ENCODE peak calls at places on chromosomes 11 and 22, in nine cellular contexts. One of them, this sample, is unnamed.
A peak's percentile ranks its signal among the peaks of the same experiment; 100 is the strongest.

GRCh38 chr11:57322881-57323467 is 1.8 kb downstream of the TNKS1BP1 start:
- DNase-seq in K562: no peak
- DNase-seq in lower lobe of right lung: no peak
- DNase-seq in tibial nerve: no peak
- DNase-seq in GM23338: no peak
- DNase-seq in CD4-positive, alpha-beta memory T cell: no peak
- DNase-seq in fibroblast of lung: no peak
- DNase-seq in A549: no peak
- DNase-seq in right lobe of liver: no peak
- DNase-seq in this sample: no peak

GRCh38 chr11:104148074-104148473 is 15.9 kb downstream of the PDGFD start:
- DNase-seq in K562: no peak
- DNase-seq in lower lobe of right lung: no peak
- DNase-seq in tibial nerve: no peak
- DNase-seq in GM23338: no peak
- DNase-seq in CD4-positive, alpha-beta memory T cell: no peak
- DNase-seq in fibroblast of lung: peak; percentile 90
- DNase-seq in A549: no peak
- DNase-seq in right lobe of liver: no peak
- DNase-seq in this sample: no peak

GRCh38 chr11:77542296-77542695 is 47.5 kb upstream of the AQP11 start:
- DNase-seq in K562: no peak
- DNase-seq in lower lobe of right lung: no peak
- DNase-seq in tibial nerve: no peak
- DNase-seq in GM23338: no peak
- DNase-seq in CD4-positive, alpha-beta memory T cell: no peak
- DNase-seq in fibroblast of lung: peak; percentile 36
- DNase-seq in A549: no peak
- DNase-seq in right lobe of liver: no peak
- DNase-seq in this sample: no peak

GRCh38 chr11:79396674-79397073 is 44.2 kb downstream of the TENM4 start:
- DNase-seq in K562: no peak
- DNase-seq in lower lobe of right lung: no peak
- DNase-seq in tibial nerve: no peak
- DNase-seq in GM23338: no peak
- DNase-seq in CD4-positive, alpha-beta memory T cell: no peak
- DNase-seq in fibroblast of lung: no peak
- DNase-seq in A549: no peak
- DNase-seq in right lobe of liver: no peak
- DNase-seq in this sample: no peak

GRCh38 chr11:104772806-104773241 is 125.4 kb downstream of the CASP12 start:
- DNase-seq in K562: no peak
- DNase-seq in lower lobe of right lung: no peak
- DNase-seq in tibial nerve: no peak
- DNase-seq in GM23338: no peak
- DNase-seq in CD4-positive, alpha-beta memory T cell: peak; percentile 25
- DNase-seq in fibroblast of lung: peak; percentile 88
- DNase-seq in A549: peak; percentile 3
- DNase-seq in right lobe of liver: no peak
- DNase-seq in this sample: no peak

GRCh38 chr11:63505857-63506528 is at the start of gene LGALS12:
- DNase-seq in K562: peak; percentile 52
- DNase-seq in lower lobe of right lung: peak; percentile 59
- DNase-seq in tibial nerve: no peak
- DNase-seq in GM23338: peak; percentile 23
- DNase-seq in CD4-positive, alpha-beta memory T cell: no peak
- DNase-seq in fibroblast of lung: peak; percentile 32
- DNase-seq in A549: no peak
- DNase-seq in right lobe of liver: no peak
- DNase-seq in this sample: no peak

GRCh38 chr11:46380340-46381045 is 976 bp upstream of the MDK start:
- DNase-seq in K562: peak; percentile 86
- DNase-seq in lower lobe of right lung: peak; percentile 86
- DNase-seq in tibial nerve: peak; percentile 43
- DNase-seq in GM23338: peak; percentile 90
- DNase-seq in CD4-positive, alpha-beta memory T cell: peak; percentile 52
- DNase-seq in fibroblast of lung: peak; percentile 26
- DNase-seq in A549: no peak
- DNase-seq in right lobe of liver: peak; percentile 75
- DNase-seq in this sample: peak; percentile 74

GRCh38 chr11:103923473-103923931 is 112.9 kb upstream of the DDI1 start:
- DNase-seq in K562: no peak
- DNase-seq in lower lobe of right lung: no peak
- DNase-seq in tibial nerve: no peak
- DNase-seq in GM23338: peak; percentile 7
- DNase-seq in CD4-positive, alpha-beta memory T cell: no peak
- DNase-seq in fibroblast of lung: no peak
- DNase-seq in A549: peak; percentile 4
- DNase-seq in right lobe of liver: no peak
- DNase-seq in this sample: no peak

GRCh38 chr11:30876228-30876627 is 290.1 kb upstream of the MPPED2 start:
- DNase-seq in K562: no peak
- DNase-seq in lower lobe of right lung: no peak
- DNase-seq in tibial nerve: no peak
- DNase-seq in GM23338: no peak
- DNase-seq in CD4-positive, alpha-beta memory T cell: no peak
- DNase-seq in fibroblast of lung: no peak
- DNase-seq in A549: no peak
- DNase-seq in right lobe of liver: no peak
- DNase-seq in this sample: no peak

GRCh38 chr11:26946209-26946828 is 47.6 kb upstream of the FIBIN start:
- DNase-seq in K562: no peak
- DNase-seq in lower lobe of right lung: no peak
- DNase-seq in tibial nerve: no peak
- DNase-seq in GM23338: no peak
- DNase-seq in CD4-positive, alpha-beta memory T cell: no peak
- DNase-seq in fibroblast of lung: peak; percentile 67
- DNase-seq in A549: no peak
- DNase-seq in right lobe of liver: no peak
- DNase-seq in this sample: no peak

GRCh38 chr11:28353991-28354390 is 245.8 kb downstream of the METTL15 start:
- DNase-seq in K562: no peak
- DNase-seq in lower lobe of right lung: no peak
- DNase-seq in tibial nerve: no peak
- DNase-seq in GM23338: no peak
- DNase-seq in CD4-positive, alpha-beta memory T cell: no peak
- DNase-seq in fibroblast of lung: no peak
- DNase-seq in A549: no peak
- DNase-seq in right lobe of liver: no peak
- DNase-seq in this sample: no peak

GRCh38 chr11:64516226-64516625 is 74.8 kb upstream of the SLC22A12 start:
- DNase-seq in K562: peak; percentile 49
- DNase-seq in lower lobe of right lung: no peak
- DNase-seq in tibial nerve: no peak
- DNase-seq in GM23338: peak; percentile 67
- DNase-seq in CD4-positive, alpha-beta memory T cell: no peak
- DNase-seq in fibroblast of lung: no peak
- DNase-seq in A549: no peak
- DNase-seq in right lobe of liver: no peak
- DNase-seq in this sample: no peak

GRCh38 chr11:14132312-14132711 is 169.8 kb downstream of the SPON1 start:
- DNase-seq in K562: no peak
- DNase-seq in lower lobe of right lung: no peak
- DNase-seq in tibial nerve: no peak
- DNase-seq in GM23338: no peak
- DNase-seq in CD4-positive, alpha-beta memory T cell: no peak
- DNase-seq in fibroblast of lung: peak; percentile 7
- DNase-seq in A549: no peak
- DNase-seq in right lobe of liver: no peak
- DNase-seq in this sample: no peak

GRCh38 chr22:22171357-22172218 is 73.0 kb upstream of the VPREB1 start:
- DNase-seq in K562: peak; percentile 67
- DNase-seq in lower lobe of right lung: no peak
- DNase-seq in tibial nerve: no peak
- DNase-seq in GM23338: peak; percentile 65
- DNase-seq in CD4-positive, alpha-beta memory T cell: no peak
- DNase-seq in fibroblast of lung: no peak
- DNase-seq in A549: peak; percentile 31
- DNase-seq in right lobe of liver: no peak
- DNase-seq in this sample: no peak

GRCh38 chr11:127193916-127194315 is 193.3 kb upstream of the KIRREL3 start:
- DNase-seq in K562: no peak
- DNase-seq in lower lobe of right lung: no peak
- DNase-seq in tibial nerve: no peak
- DNase-seq in GM23338: no peak
- DNase-seq in CD4-positive, alpha-beta memory T cell: no peak
- DNase-seq in fibroblast of lung: no peak
- DNase-seq in A549: no peak
- DNase-seq in right lobe of liver: no peak
- DNase-seq in this sample: no peak

DNA sequence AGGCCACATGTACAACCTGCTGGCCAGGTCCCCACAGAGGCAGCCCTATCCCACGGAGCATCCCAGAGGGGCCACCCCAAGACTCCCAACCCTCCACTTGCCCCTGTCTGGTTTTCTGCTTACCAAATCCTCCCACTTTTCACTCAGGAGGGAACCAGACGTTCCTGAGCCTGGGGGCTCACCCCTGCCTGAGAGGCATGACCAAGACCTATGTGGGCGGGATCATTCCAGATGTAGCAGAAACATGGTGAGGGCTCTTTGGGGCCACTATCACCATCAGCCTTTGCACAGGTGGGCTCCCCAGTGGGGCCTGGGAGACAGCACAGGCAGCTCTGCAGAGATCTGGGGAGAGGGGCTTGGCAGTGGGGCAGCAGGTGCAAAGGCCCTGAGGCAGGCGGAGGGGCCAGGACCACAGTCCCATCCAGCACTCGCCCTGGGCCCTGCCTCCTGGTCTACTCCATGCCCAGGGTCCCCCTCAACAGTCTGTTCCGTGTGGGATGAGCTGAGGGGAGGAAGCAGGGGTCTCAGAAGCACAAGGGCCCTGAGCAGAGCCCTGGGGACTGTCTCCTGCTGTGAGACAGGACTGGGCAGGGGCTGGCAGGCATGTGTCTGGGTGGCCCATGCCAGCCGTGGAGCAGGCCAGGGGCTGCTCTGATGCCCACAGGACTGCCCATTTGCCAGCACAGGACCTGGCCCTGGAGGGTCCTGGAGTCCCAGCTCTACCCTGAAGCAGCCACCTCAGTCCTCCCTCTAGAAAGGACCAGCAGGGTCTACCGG is 9.4 kb downstream of the PIM3 start:
- DNase-seq in K562: no peak
- DNase-seq in lower lobe of right lung: peak; percentile 47
- DNase-seq in tibial nerve: no peak
- DNase-seq in GM23338: no peak
- DNase-seq in CD4-positive, alpha-beta memory T cell: peak; percentile 11
- DNase-seq in fibroblast of lung: no peak
- DNase-seq in A549: no peak
- DNase-seq in right lobe of liver: no peak
- DNase-seq in this sample: no peak
- H3K27ac ChIP-seq in K562: peak overlapping the region; percentile 90
- H3K27ac ChIP-seq in lower lobe of right lung: peak overlapping the region; percentile 80
- H3K27ac ChIP-seq in tibial nerve: peak overlapping the region; percentile 89
- H3K27ac ChIP-seq in GM23338: no peak overlapping the region
- H3K27ac ChIP-seq in CD4-positive, alpha-beta memory T cell: peak overlapping the region; percentile 56
- H3K27ac ChIP-seq in fibroblast of lung: peak overlapping the region; percentile 59
- H3K27ac ChIP-seq in A549: peak overlapping the region; percentile 96
- H3K27ac ChIP-seq in right lobe of liver: peak overlapping the region; percentile 91
- H3K27ac ChIP-seq in this sample: peak overlapping the region; percentile 98

GRCh38 chr11:110336054-110336453 is 39.6 kb upstream of the RDX start:
- DNase-seq in K562: no peak
- DNase-seq in lower lobe of right lung: no peak
- DNase-seq in tibial nerve: no peak
- DNase-seq in GM23338: no peak
- DNase-seq in CD4-positive, alpha-beta memory T cell: no peak
- DNase-seq in fibroblast of lung: no peak
- DNase-seq in A549: no peak
- DNase-seq in right lobe of liver: no peak
- DNase-seq in this sample: no peak

GRCh38 chr11:110329441-110329840 is 33.0 kb upstream of the RDX start:
- DNase-seq in K562: no peak
- DNase-seq in lower lobe of right lung: no peak
- DNase-seq in tibial nerve: no peak
- DNase-seq in GM23338: no peak
- DNase-seq in CD4-positive, alpha-beta memory T cell: no peak
- DNase-seq in fibroblast of lung: no peak
- DNase-seq in A549: no peak
- DNase-seq in right lobe of liver: no peak
- DNase-seq in this sample: no peak

GRCh38 chr11:110327508-110327907 is 31.1 kb upstream of the RDX start:
- DNase-seq in K562: no peak
- DNase-seq in lower lobe of right lung: no peak
- DNase-seq in tibial nerve: no peak
- DNase-seq in GM23338: no peak
- DNase-seq in CD4-positive, alpha-beta memory T cell: no peak
- DNase-seq in fibroblast of lung: no peak
- DNase-seq in A549: no peak
- DNase-seq in right lobe of liver: no peak
- DNase-seq in this sample: no peak

GRCh38 chr11:110335358-110335757 is 38.9 kb upstream of the RDX start:
- DNase-seq in K562: no peak
- DNase-seq in lower lobe of right lung: no peak
- DNase-seq in tibial nerve: no peak
- DNase-seq in GM23338: no peak
- DNase-seq in CD4-positive, alpha-beta memory T cell: no peak
- DNase-seq in fibroblast of lung: no peak
- DNase-seq in A549: no peak
- DNase-seq in right lobe of liver: no peak
- DNase-seq in this sample: no peak

DNA sequence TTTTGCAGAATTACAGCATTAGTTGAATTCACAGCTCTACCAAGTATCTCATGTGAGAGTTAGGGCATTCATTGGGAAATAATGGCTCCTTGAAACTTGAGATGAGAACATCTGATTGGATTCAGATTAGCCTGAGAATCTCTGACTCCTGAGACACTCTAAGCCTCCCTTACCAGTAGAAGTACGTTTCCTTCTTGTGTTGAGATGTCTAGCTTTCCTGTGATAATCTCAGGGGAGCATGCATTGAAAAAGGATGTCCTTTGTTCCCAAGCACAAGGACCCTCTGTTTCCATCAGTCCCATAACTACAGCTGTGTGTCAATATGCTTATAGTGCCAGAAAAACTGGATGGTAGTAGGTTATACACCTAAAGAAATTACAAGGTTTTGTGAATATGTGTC is 35.2 kb upstream of the RDX start:
- DNase-seq in K562: no peak
- DNase-seq in lower lobe of right lung: no peak
- DNase-seq in tibial nerve: no peak
- DNase-seq in GM23338: no peak
- DNase-seq in CD4-positive, alpha-beta memory T cell: no peak
- DNase-seq in fibroblast of lung: no peak
- DNase-seq in A549: no peak
- DNase-seq in right lobe of liver: no peak
- DNase-seq in this sample: no peak
- H3K4me3 ChIP-seq in K562: no peak overlapping the region
- H3K4me3 ChIP-seq in lower lobe of right lung: no peak overlapping the region
- H3K4me3 ChIP-seq in tibial nerve: no peak overlapping the region
- H3K4me3 ChIP-seq in GM23338: no peak overlapping the region
- H3K4me3 ChIP-seq in CD4-positive, alpha-beta memory T cell: no peak overlapping the region
- H3K4me3 ChIP-seq in fibroblast of lung: no peak overlapping the region
- H3K4me3 ChIP-seq in A549: no peak overlapping the region
- H3K4me3 ChIP-seq in right lobe of liver: no peak overlapping the region
- H3K4me3 ChIP-seq in this sample: no peak overlapping the region

GRCh38 chr11:12716816-12717215 is 42.6 kb downstream of the TEAD1 start:
- DNase-seq in K562: no peak
- DNase-seq in lower lobe of right lung: no peak
- DNase-seq in tibial nerve: no peak
- DNase-seq in GM23338: no peak
- DNase-seq in CD4-positive, alpha-beta memory T cell: no peak
- DNase-seq in fibroblast of lung: no peak
- DNase-seq in A549: no peak
- DNase-seq in right lobe of liver: no peak
- DNase-seq in this sample: no peak
- H3K27ac ChIP-seq in K562: no peak overlapping the region
- H3K27ac ChIP-seq in lower lobe of right lung: no peak overlapping the region
- H3K27ac ChIP-seq in tibial nerve: no peak overlapping the region
- H3K27ac ChIP-seq in GM23338: no peak overlapping the region
- H3K27ac ChIP-seq in CD4-positive, alpha-beta memory T cell: no peak overlapping the region
- H3K27ac ChIP-seq in fibroblast of lung: no peak overlapping the region
- H3K27ac ChIP-seq in A549: peak overlapping the region; percentile 46
- H3K27ac ChIP-seq in right lobe of liver: no peak overlapping the region
- H3K27ac ChIP-seq in this sample: no peak overlapping the region

GRCh38 chr11:117159892-117160291 is 15.8 kb downstream of the PAFAH1B2 start:
- DNase-seq in K562: no peak
- DNase-seq in lower lobe of right lung: no peak
- DNase-seq in tibial nerve: no peak
- DNase-seq in GM23338: no peak
- DNase-seq in CD4-positive, alpha-beta memory T cell: no peak
- DNase-seq in fibroblast of lung: no peak
- DNase-seq in A549: no peak
- DNase-seq in right lobe of liver: no peak
- DNase-seq in this sample: no peak
- H3K4me3 ChIP-seq in K562: no peak overlapping the region
- H3K4me3 ChIP-seq in lower lobe of right lung: no peak overlapping the region
- H3K4me3 ChIP-seq in tibial nerve: no peak overlapping the region
- H3K4me3 ChIP-seq in GM23338: no peak overlapping the region
- H3K4me3 ChIP-seq in CD4-positive, alpha-beta memory T cell: no peak overlapping the region
- H3K4me3 ChIP-seq in fibroblast of lung: no peak overlapping the region
- H3K4me3 ChIP-seq in A549: no peak overlapping the region
- H3K4me3 ChIP-seq in right lobe of liver: no peak overlapping the region
- H3K4me3 ChIP-seq in this sample: no peak overlapping the region